ENCODE peak calls at places on chromosomes 3 and 15, in four cellular contexts. One of them, this sample, is unnamed.

GRCh38 chr3:50604110-50604621 is 7.4 kb downstream of the CISH start:
- DNase-seq in K562: no peak
- DNase-seq in IMR-90: no peak
- DNase-seq in GM12878: no peak
- DNase-seq in this sample: no peak

GRCh38 chr15:80402339-80402738 is 1.8 kb upstream of the ARNT2 start:
- DNase-seq in IMR-90: no peak
- DNase-seq in GM12878: no peak
- DNase-seq in K562: no peak
- DNase-seq in this sample: no peak

GRCh38 chr15:77898811-77899730 is 178.4 kb downstream of the TBC1D2B start:
- DNase-seq in IMR-90: no peak
- DNase-seq in GM12878: no peak
- DNase-seq in K562: peak
- DNase-seq in this sample: no peak

GRCh38 chr15:89370120-89371077 is 35.8 kb upstream of the POLG start:
- DNase-seq in K562: no peak
- DNase-seq in IMR-90: no peak
- DNase-seq in GM12878: no peak
- DNase-seq in this sample: no peak

GRCh38 chr3:189563841-189564563 is 67.2 kb upstream of the TP63 start:
- DNase-seq in IMR-90: peak
- DNase-seq in GM12878: peak
- DNase-seq in K562: no peak
- DNase-seq in this sample: no peak

GRCh38 chr3:62361824-62362223 is 11.5 kb downstream of the FEZF2 start:
- DNase-seq in IMR-90: no peak
- DNase-seq in K562: no peak
- DNase-seq in GM12878: no peak
- DNase-seq in this sample: no peak

GRCh38 chr3:183698318-183698731 is 728 bp downstream of the YEATS2 start:
- DNase-seq in IMR-90: peak
- DNase-seq in GM12878: no peak
- DNase-seq in K562: peak
- DNase-seq in this sample: peak

GRCh38 chr15:90414408-90415028 is 26.5 kb downstream of the IQGAP1 start:
- DNase-seq in GM12878: no peak
- DNase-seq in K562: no peak
- DNase-seq in IMR-90: peak
- DNase-seq in this sample: no peak

GRCh38 chr3:72154391-72155300 is 369.7 kb upstream of the PROK2 start:
- DNase-seq in IMR-90: peak
- DNase-seq in GM12878: no peak
- DNase-seq in K562: no peak
- DNase-seq in this sample: no peak

GRCh38 chr3:42839616-42840015 is 30.4 kb downstream of the ACKR2 start:
- DNase-seq in GM12878: peak
- DNase-seq in IMR-90: peak
- DNase-seq in K562: peak
- DNase-seq in this sample: peak

GRCh38 chr3:12929801-12930200 is 88.4 kb upstream of the RPL32 start:
- DNase-seq in IMR-90: no peak
- DNase-seq in GM12878: no peak
- DNase-seq in K562: no peak
- DNase-seq in this sample: no peak

GRCh38 chr3:179401561-179401960 is 49.7 kb downstream of the GNB4 start:
- DNase-seq in K562: no peak
- DNase-seq in GM12878: no peak
- DNase-seq in IMR-90: no peak
- DNase-seq in this sample: no peak

GRCh38 chr3:179398574-179399249 is 51.2 kb downstream of the MFN1 start:
- DNase-seq in K562: no peak
- DNase-seq in IMR-90: peak
- DNase-seq in GM12878: no peak
- DNase-seq in this sample: no peak

DNA sequence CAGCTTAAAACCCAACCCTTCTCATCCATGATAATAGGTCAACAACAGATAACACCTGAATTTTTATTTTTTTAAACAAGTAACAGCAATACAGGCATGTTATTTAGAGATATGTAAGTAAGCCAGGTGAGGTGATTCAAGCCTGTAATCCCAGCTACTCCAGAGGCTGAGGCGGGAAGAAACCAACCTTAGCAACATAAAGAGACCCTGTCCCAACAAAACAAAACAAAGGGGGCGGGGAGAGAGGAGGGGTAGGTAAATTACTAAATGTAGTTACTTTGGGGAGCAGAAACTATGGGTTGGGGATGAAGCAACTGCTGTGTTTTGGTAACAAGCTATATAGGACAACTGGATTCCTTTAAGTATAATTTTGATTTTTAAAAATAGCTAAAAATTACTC is 47.0 kb downstream of the GNB4 start:
- DNase-seq in IMR-90: no peak
- DNase-seq in K562: no peak
- DNase-seq in GM12878: no peak
- DNase-seq in this sample: no peak
- TF ChIP-seq FOS in IMR-90: no peak
- TF ChIP-seq FOS in K562: no peak
- TF ChIP-seq FOS in GM12878: no peak
- TF ChIP-seq FOS in this sample: no peak

DNA sequence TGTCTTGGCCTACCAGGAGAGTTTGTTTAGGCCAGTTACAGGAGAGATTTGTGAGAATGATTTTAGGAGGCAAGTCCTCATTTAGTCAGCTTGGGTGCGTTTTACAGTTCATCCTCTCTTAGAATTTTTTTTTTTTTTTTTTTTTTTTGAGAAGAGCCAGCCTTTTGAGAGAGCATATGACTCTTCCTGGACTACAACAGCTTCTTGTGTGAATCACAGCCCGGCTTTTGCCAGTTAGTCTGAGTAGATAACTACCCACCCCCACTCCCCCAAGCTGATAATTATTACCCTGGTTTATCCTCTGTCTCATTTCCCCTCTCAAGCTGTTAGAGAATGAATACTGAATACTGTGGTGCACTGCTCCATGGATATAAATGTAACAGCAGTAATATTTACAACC is 7.8 kb downstream of the CHD2 start:
- DNase-seq in GM12878: no peak
- DNase-seq in K562: peak
- DNase-seq in IMR-90: peak
- DNase-seq in this sample: peak
- TF ChIP-seq FOS in GM12878: no peak
- TF ChIP-seq FOS in K562: no peak
- TF ChIP-seq FOS in IMR-90: peak
- TF ChIP-seq FOS in this sample: peak

DNA sequence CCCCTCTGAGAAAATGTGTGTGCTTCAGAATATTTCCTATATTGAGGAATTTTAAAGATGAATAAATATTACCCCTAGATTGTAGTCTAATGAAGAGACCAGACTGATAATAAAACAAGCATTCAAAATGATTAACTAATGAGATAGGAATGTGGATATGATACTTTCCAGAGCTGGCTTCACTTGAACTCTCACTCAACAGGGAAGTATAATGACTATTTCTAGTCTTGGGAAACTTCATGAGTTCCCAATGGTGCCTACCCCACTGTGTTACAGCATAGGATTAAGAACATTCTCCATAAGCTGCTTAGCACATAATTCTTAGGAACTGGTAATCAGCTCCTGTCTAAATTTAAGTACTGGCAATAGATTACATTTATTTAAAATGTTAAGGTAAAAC is 261.5 kb upstream of the ZNF385D start:
- DNase-seq in IMR-90: no peak
- DNase-seq in GM12878: no peak
- DNase-seq in K562: no peak
- DNase-seq in this sample: no peak
- TF ChIP-seq FOS in IMR-90: no peak
- TF ChIP-seq FOS in GM12878: no peak
- TF ChIP-seq FOS in K562: no peak
- TF ChIP-seq FOS in this sample: no peak

GRCh38 chr3:126051741-126052140 is 32.2 kb downstream of the SLC41A3 start:
- DNase-seq in GM12878: no peak
- DNase-seq in IMR-90: no peak
- DNase-seq in K562: no peak
- DNase-seq in this sample: no peak
- TF ChIP-seq FOS in GM12878: no peak
- TF ChIP-seq FOS in IMR-90: no peak
- TF ChIP-seq FOS in K562: no peak
- TF ChIP-seq FOS in this sample: no peak

GRCh38 chr3:160163259-160163878 is 61.9 kb upstream of the C3orf80 start:
- DNase-seq in GM12878: no peak
- DNase-seq in IMR-90: peak
- DNase-seq in K562: peak
- DNase-seq in this sample: peak
- TF ChIP-seq FOS in GM12878: no peak
- TF ChIP-seq FOS in IMR-90: no peak
- TF ChIP-seq FOS in K562: no peak
- TF ChIP-seq FOS in this sample: no peak

DNA sequence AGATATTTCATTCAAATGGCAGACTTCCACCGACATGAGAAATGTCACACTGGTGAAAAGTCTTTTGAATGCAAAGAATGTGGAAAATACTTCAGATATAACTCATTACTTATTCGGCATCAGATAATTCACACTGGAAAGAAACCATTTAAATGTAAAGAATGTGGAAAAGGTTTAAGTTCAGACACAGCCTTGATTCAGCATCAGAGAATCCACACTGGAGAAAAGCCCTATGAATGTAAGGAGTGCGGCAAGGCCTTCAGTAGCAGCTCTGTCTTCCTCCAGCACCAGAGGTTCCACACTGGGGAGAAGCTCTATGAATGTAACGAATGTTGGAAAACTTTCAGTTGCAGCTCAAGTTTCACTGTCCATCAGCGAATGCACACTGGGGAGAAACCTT is 8.6 kb upstream of the ZNF621 start:
- DNase-seq in IMR-90: peak
- DNase-seq in GM12878: no peak
- DNase-seq in K562: no peak
- DNase-seq in this sample: no peak
- TF ChIP-seq FOS in IMR-90: no peak
- TF ChIP-seq FOS in GM12878: no peak
- TF ChIP-seq FOS in K562: no peak
- TF ChIP-seq FOS in this sample: no peak

GRCh38 chr3:780505-780904 is 312.3 kb upstream of the CNTN6 start:
- DNase-seq in K562: no peak
- DNase-seq in GM12878: no peak
- DNase-seq in IMR-90: no peak
- DNase-seq in this sample: no peak

GRCh38 chr3:775178-775885 is 317.5 kb upstream of the CNTN6 start:
- DNase-seq in IMR-90: no peak
- DNase-seq in K562: no peak
- DNase-seq in GM12878: no peak
- DNase-seq in this sample: no peak
- TF ChIP-seq FOS in IMR-90: no peak
- TF ChIP-seq FOS in K562: no peak
- TF ChIP-seq FOS in GM12878: no peak
- TF ChIP-seq FOS in this sample: no peak

DNA sequence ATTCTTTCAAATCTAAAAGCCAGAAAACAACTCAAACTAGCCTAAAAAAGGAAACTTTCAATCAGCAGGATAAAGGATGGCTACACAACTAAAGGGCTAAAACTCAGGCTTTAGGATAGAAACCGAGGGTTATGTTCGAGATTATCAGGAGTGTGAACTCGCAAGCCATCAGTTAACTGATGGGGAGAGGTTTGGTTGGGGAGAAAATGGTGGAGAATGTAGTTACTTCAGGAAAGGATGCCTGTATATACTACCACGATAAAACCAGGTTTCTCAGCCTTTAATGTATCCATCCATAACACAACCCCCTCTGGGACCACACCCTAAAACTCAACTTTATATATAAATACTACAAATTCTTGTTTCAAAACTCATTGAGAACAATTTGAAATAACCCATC is 22.2 kb downstream of the TRA2B start:
- DNase-seq in GM12878: no peak
- DNase-seq in K562: no peak
- DNase-seq in IMR-90: no peak
- DNase-seq in this sample: no peak
- TF ChIP-seq FOS in GM12878: no peak
- TF ChIP-seq FOS in K562: no peak
- TF ChIP-seq FOS in IMR-90: no peak
- TF ChIP-seq FOS in this sample: no peak

This sample was measured in endothelial cell of umbilical vein.